ENCODE peak calls at places on chromosomes 1 and 21, in eight cellular contexts. S is CD8-positive, alpha-beta memory T cell; N is activated T-helper 1 cell treated with anti-CD3 and anti-CD28 coated beads, Interleukin-12 subunit alpha, Interleukin-12 subunit beta, Interleukin-2, Interleukin-4 antibody, amounts not matched to agents 30 ng/mL and 10 ng/mL and 1 ng/mL, durations not matched to agents 14 hours and 24 hours and 36 hours; Y is CD8-positive, alpha-beta T cell; F is GM23248; W is T-helper 2 cell; B is T-cell; R is non-pigmented ciliary epithelial cell. G is an unnamed sample.

GRCh38 chr1:103457856-103458255 is 67.6 kb upstream of the RNPC3 start:
- DNase-seq in S (no peak), F (no peak), R (no peak), B (no peak), Y (no peak), N (no peak), W (no peak), G (no peak)

GRCh38 chr1:116874622-116875277 is 35.0 kb upstream of the PTGFRN start:
- DNase-seq in R (no peak), Y (no peak), S (no peak), N (no peak), W (no peak), F (peak), B (no peak), G (no peak)

GRCh38 chr1:209937996-209938959 is at the start of gene SYT14:
- DNase-seq in R (no peak), F (peak), Y (no peak), N (no peak), W (no peak), S (no peak), B (no peak), G (no peak)

GRCh38 chr21:34526618-34527290 is 14.7 kb upstream of the KCNE1 start:
- DNase-seq in N (no peak), F (peak), Y (no peak), W (no peak), S (no peak), B (no peak), R (peak), G (peak)

GRCh38 chr1:10932088-10932487 is 80.4 kb upstream of the TARDBP start:
- DNase-seq in B (no peak), W (peak), N (peak), Y (no peak), F (no peak), S (no peak), R (no peak), G (no peak)

GRCh38 chr1:48000883-48001282 is 3.7 kb upstream of the TRABD2B start:
- DNase-seq in N (no peak), Y (no peak), R (no peak), W (no peak), B (no peak), F (no peak), S (no peak), G (no peak)

GRCh38 chr1:184888505-184888904 is 85.8 kb downstream of the NIBAN1 start:
- DNase-seq in F (peak), W (no peak), R (no peak), N (no peak), Y (no peak), B (no peak), S (no peak), G (no peak)

GRCh38 chr1:82153282-82153630 is 352.5 kb downstream of the ADGRL2 start:
- DNase-seq in Y (no peak), S (no peak), W (no peak), N (no peak), R (no peak), B (no peak), F (no peak), G (no peak)

GRCh38 chr1:224114787-224115175 is 870 bp downstream of the FBXO28 start:
- DNase-seq in W (no peak), R (no peak), N (no peak), B (no peak), S (no peak), F (peak), Y (no peak), G (no peak)

G was measured in NK-92 treated with Interleukin-12 subunit alpha and Interleukin-12 subunit beta, amount 100 ng/mL, for 24 hours.